ENCODE peak calls at places on chromosome 3, in five cellular contexts. I, K, T, G and D are unnamed samples.

GRCh38 chr3:126780666-126781065 is 76.6 kb downstream of the CHCHD6 start:
- DNase-seq in I (peak; percentile 24), K (no peak), T (no peak), G (no peak), D (no peak)

GRCh38 chr3:116140100-116140689 is 305.1 kb downstream of the LSAMP start:
- DNase-seq in I (peak; percentile 14), K (peak; percentile 9), T (peak; percentile 48), G (no peak), D (no peak)

GRCh38 chr3:56782215-56782614 is 19.5 kb downstream of the ARHGEF3 start:
- DNase-seq in I (no peak), K (peak; percentile 92), T (no peak), G (no peak), D (no peak)

GRCh38 chr3:120113128-120114116 is 19.2 kb upstream of the GSK3B start:
- DNase-seq in I (no peak), K (no peak), T (no peak), G (peak; percentile 54), D (no peak)

GRCh38 chr3:106365061-106365691 is 496.4 kb upstream of the CBLB start:
- DNase-seq in I (no peak), K (no peak), T (no peak), G (no peak), D (no peak)

GRCh38 chr3:107216711-107217110 is 160.5 kb upstream of the CCDC54 start:
- DNase-seq in I (no peak), K (no peak), T (no peak), G (no peak), D (no peak)

GRCh38 chr3:24052446-24052845 is 107.4 kb downstream of the NR1D2 start:
- DNase-seq in I (no peak), K (no peak), T (no peak), G (no peak), D (no peak)

GRCh38 chr3:196207159-196207832 is 3.9 kb downstream of the ZDHHC19 start:
- DNase-seq in I (peak; percentile 63), K (no peak), T (peak; percentile 57), G (no peak), D (no peak)

GRCh38 chr3:37993811-37994638 is 3.4 kb downstream of the VILL start:
- DNase-seq in I (peak; percentile 96), K (no peak), T (no peak), G (peak; percentile 52), D (peak; percentile 52)

GRCh38 chr3:106699093-106699492 is 678.1 kb upstream of the CCDC54 start:
- DNase-seq in I (no peak), K (no peak), T (no peak), G (no peak), D (no peak)

GRCh38 chr3:72261566-72262564 is 476.9 kb upstream of the PROK2 start:
- DNase-seq in I (no peak), K (no peak), T (no peak), G (no peak), D (no peak)

GRCh38 chr3:117735481-117736101 is 1026.0 kb downstream of the TUSC7 start:
- DNase-seq in I (no peak), K (no peak), T (no peak), G (no peak), D (no peak)

GRCh38 chr3:114827495-114827894 is 319.6 kb downstream of the ZBTB20 start:
- DNase-seq in I (peak; percentile 27), K (peak; percentile 66), T (peak; percentile 59), G (no peak), D (no peak)
- TF ChIP-seq CTCF in I (peak; percentile 20), K (peak; percentile 68), T (peak; percentile 56), G (peak; percentile 48), D (peak; percentile 51)

GRCh38 chr3:143521803-143522202 is 326.5 kb downstream of the SLC9A9 start:
- DNase-seq in I (no peak), K (no peak), T (no peak), G (no peak), D (no peak)
- TF ChIP-seq CTCF in I (no peak), K (no peak), T (no peak), G (no peak), D (no peak)

GRCh38 chr3:77672016-77672415 is 632.1 kb downstream of the ROBO2 start:
- DNase-seq in I (no peak), K (no peak), T (no peak), G (no peak), D (no peak)
- TF ChIP-seq CTCF in I (no peak), K (no peak), T (no peak), G (no peak), D (no peak)

DNA sequence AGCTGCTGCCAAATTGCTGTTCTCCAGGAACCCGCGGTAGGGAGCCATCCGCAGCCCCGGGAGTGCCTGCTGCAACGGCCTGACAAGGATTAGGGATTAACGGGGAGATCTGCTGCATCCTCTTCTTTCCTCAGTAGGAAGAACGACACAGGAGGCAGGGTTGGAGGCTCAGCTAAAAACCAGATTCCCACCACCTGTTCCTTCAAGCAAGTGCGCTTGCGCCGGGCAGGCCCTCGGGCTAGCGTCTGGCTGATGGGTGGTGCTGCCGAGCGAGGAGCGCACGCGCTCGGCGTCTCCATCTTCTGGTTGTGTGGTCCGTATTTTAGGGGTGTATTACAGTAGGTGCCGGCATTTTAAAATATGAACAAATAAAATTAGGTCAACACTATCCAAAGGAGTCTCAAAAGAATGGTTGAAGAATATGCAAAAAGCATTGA is 25.4 kb upstream of the SLC25A26 start:
- DNase-seq in I (peak; percentile 5), K (no peak), T (peak; percentile 26), G (peak; percentile 66), D (peak; percentile 15)
- TF ChIP-seq CTCF in I (no peak), K (no peak), T (peak; percentile 24), G (no peak), D (no peak)

GRCh38 chr3:112654492-112654891 is 13.5 kb upstream of the CCDC80 start:
- DNase-seq in I (no peak), K (no peak), T (no peak), G (no peak), D (no peak)

GRCh38 chr3:112653881-112654300 is 12.9 kb upstream of the CCDC80 start:
- DNase-seq in I (no peak), K (no peak), T (no peak), G (no peak), D (no peak)

GRCh38 chr3:112656045-112656444 is 15.1 kb upstream of the CCDC80 start:
- DNase-seq in I (no peak), K (no peak), T (no peak), G (no peak), D (no peak)

GRCh38 chr3:112653209-112653871 is 12.4 kb upstream of the CCDC80 start:
- DNase-seq in I (no peak), K (no peak), T (no peak), G (no peak), D (no peak)

GRCh38 chr3:112654979-112655378 is 14.0 kb upstream of the CCDC80 start:
- DNase-seq in I (no peak), K (no peak), T (no peak), G (no peak), D (no peak)
- TF ChIP-seq CTCF in I (no peak), K (no peak), T (no peak), G (no peak), D (peak; percentile 40)

DNA sequence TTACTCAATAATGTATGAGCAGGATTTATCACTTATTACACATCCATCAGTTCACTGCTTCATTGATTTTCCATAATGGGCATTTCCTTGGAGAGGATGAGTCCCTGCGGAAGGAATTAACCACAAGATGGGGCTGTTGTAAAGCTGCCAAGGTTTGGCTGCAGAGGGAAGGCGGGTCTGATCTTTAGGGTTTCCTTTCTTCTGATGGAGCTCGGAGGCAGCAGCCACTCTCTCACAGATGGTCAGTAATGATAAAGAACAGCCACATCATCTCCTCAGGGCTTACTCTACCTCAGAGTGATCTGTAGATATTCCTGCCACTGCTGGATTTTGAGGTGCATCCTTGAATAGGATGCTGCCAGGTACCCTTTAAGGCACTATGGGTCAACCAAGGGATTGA is 115.2 kb downstream of the USP13 start:
- DNase-seq in I (peak; percentile 61), K (no peak), T (peak; percentile 51), G (no peak), D (peak; percentile 63)
- TF ChIP-seq CTCF in I (peak; percentile 71), K (peak; percentile 58), T (peak; percentile 69), G (peak; percentile 14), D (no peak)